ENCODE peak calls at places on chromosomes 6 and 20, in five cellular contexts. H, B, F, Y and M are unnamed samples.

GRCh38 chr6:106823732-106824351 is 150.7 kb downstream of the CD24 start:
- DNase-seq in H (no peak), B (no peak), F (no peak), Y (no peak), M (no peak)

GRCh38 chr6:132126150-132126549 is 175.0 kb upstream of the CCN2 start:
- DNase-seq in H (no peak), B (no peak), F (no peak), Y (no peak), M (no peak)

GRCh38 chr6:20266851-20267608 is 54.8 kb upstream of the MBOAT1 start:
- DNase-seq in H (no peak), B (no peak), F (no peak), Y (no peak), M (no peak)

GRCh38 chr6:127207591-127208120 is 59.0 kb upstream of the RNF146 start:
- DNase-seq in H (peak), B (no peak), F (peak), Y (no peak), M (no peak)

GRCh38 chr6:67680297-67680932 is 954.7 kb upstream of the ADGRB3 start:
- DNase-seq in H (no peak), B (no peak), F (no peak), Y (no peak), M (no peak)

GRCh38 chr6:48135352-48136084 is 24.5 kb upstream of the PTCHD4 start:
- DNase-seq in H (peak), B (no peak), F (peak), Y (peak), M (no peak)

GRCh38 chr6:53433617-53434285 is 85.0 kb upstream of the ELOVL5 start:
- DNase-seq in H (no peak), B (no peak), F (no peak), Y (no peak), M (no peak)

GRCh38 chr20:32761831-32762753 is at the start of gene DNMT3B:
- DNase-seq in H (peak), B (peak), F (peak), Y (peak), M (peak)

GRCh38 chr6:108904731-108905130 is 56.5 kb downstream of the ARMC2 start:
- DNase-seq in H (no peak), B (no peak), F (no peak), Y (no peak), M (no peak)

GRCh38 chr20:20247234-20247633 is 120.7 kb upstream of the INSM1 start:
- DNase-seq in H (no peak), B (no peak), F (no peak), Y (no peak), M (no peak)

GRCh38 chr20:61877331-61877730 is 188.3 kb downstream of the TAF4 start:
- DNase-seq in H (no peak), B (no peak), F (no peak), Y (no peak), M (no peak)

GRCh38 chr6:2877960-2878359 is 25.1 kb downstream of the SERPINB9 start:
- DNase-seq in H (no peak), B (no peak), F (no peak), Y (no peak), M (no peak)

GRCh38 chr20:19699132-19699971 is 58.7 kb upstream of the RIN2 start:
- DNase-seq in H (peak), B (no peak), F (peak), Y (peak), M (peak)

GRCh38 chr20:33649201-33649631 is 12.9 kb upstream of the C20orf144 start:
- DNase-seq in H (peak), B (no peak), F (no peak), Y (no peak), M (no peak)

GRCh38 chr6:170151235-170152110 is 139.4 kb downstream of the DLL1 start:
- DNase-seq in H (no peak), B (no peak), F (no peak), Y (no peak), M (no peak)

GRCh38 chr20:9409352-9409751 is 105.0 kb upstream of the LAMP5 start:
- DNase-seq in H (no peak), B (no peak), F (peak), Y (no peak), M (peak)